ENCODE peak calls at places on chromosome 1, in four cellular contexts. One of them, this sample, is unnamed.

GRCh38 chr1:27004471-27005165 is 8.0 kb downstream of the TENT5B start:
- DNase-seq in NCI-H1092: no peak
- DNase-seq in fibroblast of the conjunctiva: no peak
- DNase-seq in GM23248: no peak
- DNase-seq in this sample: no peak

GRCh38 chr1:172609528-172609927 is 49.4 kb upstream of the FASLG start:
- DNase-seq in NCI-H1092: no peak
- DNase-seq in fibroblast of the conjunctiva: no peak
- DNase-seq in GM23248: peak; percentile 38
- DNase-seq in this sample: no peak

GRCh38 chr1:4048076-4048475 is 148.0 kb upstream of the C1orf174 start:
- DNase-seq in NCI-H1092: no peak
- DNase-seq in fibroblast of the conjunctiva: no peak
- DNase-seq in GM23248: no peak
- DNase-seq in this sample: no peak

GRCh38 chr1:84973493-84974334 is 23.2 kb downstream of the MCOLN2 start:
- DNase-seq in NCI-H1092: no peak
- DNase-seq in fibroblast of the conjunctiva: no peak
- DNase-seq in GM23248: peak; percentile 54
- DNase-seq in this sample: no peak

GRCh38 chr1:171134194-171134924 is 43.7 kb downstream of the FMO3 start:
- DNase-seq in NCI-H1092: no peak
- DNase-seq in fibroblast of the conjunctiva: no peak
- DNase-seq in GM23248: peak; percentile 7
- DNase-seq in this sample: no peak

GRCh38 chr1:14602131-14602530 is 3.6 kb downstream of the KAZN start:
- DNase-seq in NCI-H1092: no peak
- DNase-seq in fibroblast of the conjunctiva: peak; percentile 32
- DNase-seq in GM23248: peak; percentile 47
- DNase-seq in this sample: no peak

GRCh38 chr1:27349784-27350672 is 8.2 kb downstream of the SYTL1 start:
- DNase-seq in NCI-H1092: peak; percentile 74
- DNase-seq in fibroblast of the conjunctiva: no peak
- DNase-seq in GM23248: peak; percentile 87
- DNase-seq in this sample: peak; percentile 21

GRCh38 chr1:114701931-114702330 is 6.6 kb upstream of the AMPD1 start:
- DNase-seq in NCI-H1092: no peak
- DNase-seq in fibroblast of the conjunctiva: no peak
- DNase-seq in GM23248: no peak
- DNase-seq in this sample: no peak

GRCh38 chr1:42680921-42681683 is 1.1 kb upstream of the YBX1 start:
- DNase-seq in NCI-H1092: no peak
- DNase-seq in fibroblast of the conjunctiva: no peak
- DNase-seq in GM23248: peak; percentile 73
- DNase-seq in this sample: no peak

GRCh38 chr1:26994020-26994745 is 691 bp downstream of the TRNP1 start:
- DNase-seq in NCI-H1092: no peak
- DNase-seq in fibroblast of the conjunctiva: no peak
- DNase-seq in GM23248: peak; percentile 69
- DNase-seq in this sample: no peak

GRCh38 chr1:108512239-108513071 is 47.4 kb upstream of the EEIG2 start:
- DNase-seq in NCI-H1092: peak; percentile 13
- DNase-seq in fibroblast of the conjunctiva: peak; percentile 24
- DNase-seq in GM23248: peak; percentile 69
- DNase-seq in this sample: peak; percentile 28

GRCh38 chr1:67771152-67771551 is 62.1 kb downstream of the GNG12 start:
- DNase-seq in NCI-H1092: no peak
- DNase-seq in fibroblast of the conjunctiva: no peak
- DNase-seq in GM23248: peak; percentile 88
- DNase-seq in this sample: no peak

GRCh38 chr1:10679521-10680220 is 116.8 kb downstream of the CASZ1 start:
- DNase-seq in NCI-H1092: peak; percentile 37
- DNase-seq in fibroblast of the conjunctiva: no peak
- DNase-seq in GM23248: peak; percentile 57
- DNase-seq in this sample: no peak

This sample was measured in stromal cell of bone marrow.